ENCODE peak calls at places on chromosomes 7 and 10, in six cellular contexts. M is H9, R is IMR-90, Q is neuronal stem cell, P is trophoblast cell, L is H1. I is an unnamed sample.

GRCh38 chr7:98107313-98107691 is 640 bp downstream of the LMTK2 start:
- DNase-seq in P (no peak), Q (no peak), R (no peak), M (no peak), L (no peak), I (no peak)

GRCh38 chr10:69813632-69814031 is 11.9 kb downstream of the COL13A1 start:
- DNase-seq in L (no peak), Q (no peak), M (no peak), P (no peak), R (no peak), I (no peak)

GRCh38 chr7:107659666-107660065 is 962 bp upstream of the SLC26A4 start:
- DNase-seq in R (peak), Q (no peak), M (no peak), P (peak), L (no peak), I (peak)

GRCh38 chr10:32054087-32054486 is 2.1 kb downstream of the KIF5B start:
- DNase-seq in M (no peak), R (peak), Q (peak), P (peak), L (no peak), I (peak)

GRCh38 chr10:24897326-24897926 is 55.0 kb downstream of the PRTFDC1 start:
- DNase-seq in L (no peak), R (peak), M (no peak), Q (no peak), P (peak), I (peak)

GRCh38 chr7:22016547-22016946 is 70.8 kb upstream of the CDCA7L start:
- DNase-seq in M (no peak), P (no peak), Q (no peak), L (no peak), R (no peak), I (no peak)

GRCh38 chr7:30733691-30734090 is 18.2 kb upstream of the INMT start:
- DNase-seq in M (no peak), R (no peak), Q (no peak), L (no peak), P (no peak), I (no peak)

GRCh38 chr7:131683536-131684125 is 127.2 kb upstream of the PODXL start:
- DNase-seq in L (no peak), P (no peak), M (no peak), R (no peak), Q (no peak), I (no peak)

GRCh38 chr10:125102216-125102615 is 58.1 kb downstream of the CTBP2 start:
- DNase-seq in R (peak), L (no peak), Q (no peak), P (no peak), M (no peak), I (peak)

GRCh38 chr7:32539917-32540544 is 44.7 kb downstream of the AVL9 start:
- DNase-seq in Q (no peak), L (no peak), P (no peak), R (no peak), M (no peak), I (no peak)

GRCh38 chr10:44948713-44949112 is 10.9 kb upstream of the RASSF4 start:
- DNase-seq in Q (no peak), M (peak), R (no peak), L (no peak), P (no peak), I (no peak)

GRCh38 chr7:112073530-112073929 is 132.7 kb downstream of the DOCK4 start:
- DNase-seq in R (no peak), P (no peak), Q (no peak), L (no peak), M (no peak), I (no peak)

GRCh38 chr10:79933961-79934360 is 14.9 kb downstream of the SFTPD start:
- DNase-seq in L (no peak), P (no peak), Q (no peak), M (no peak), R (no peak), I (no peak)

GRCh38 chr10:505459-505858 is 184.0 kb downstream of the DIP2C start:
- DNase-seq in R (no peak), Q (no peak), P (no peak), M (no peak), L (no peak), I (no peak)

GRCh38 chr7:142798451-142799438 is 28.0 kb downstream of the PRSS2 start:
- DNase-seq in P (no peak), M (peak), L (peak), R (no peak), Q (no peak), I (no peak)

GRCh38 chr10:58963723-58964124 is 212.7 kb upstream of the PHYHIPL start:
- DNase-seq in L (peak), P (no peak), Q (peak), M (peak), R (no peak), I (no peak)

DNA sequence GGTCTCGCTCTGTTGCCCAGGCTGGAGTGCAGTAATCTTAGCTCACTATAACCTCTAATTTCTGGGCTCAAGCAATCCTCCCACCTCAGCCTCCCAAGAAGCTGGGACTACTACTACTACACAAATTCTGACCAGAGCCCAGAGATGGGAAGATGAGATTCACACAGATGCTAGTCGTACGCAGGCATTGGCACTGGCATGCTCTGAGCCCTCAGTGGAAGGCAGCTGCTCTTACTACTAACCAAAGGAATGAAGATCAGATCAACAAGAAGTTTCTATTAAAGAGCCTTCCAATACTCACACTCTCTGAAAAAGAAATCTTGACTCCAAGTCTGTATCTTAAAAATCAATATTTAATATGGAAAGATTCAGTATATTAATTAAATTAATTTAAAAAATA is 10.7 kb downstream of the GDF2 start:
- DNase-seq in Q (no peak), P (peak), M (no peak), L (no peak), R (peak), I (no peak)
- H4K91ac ChIP-seq in Q (no peak), P (no peak), M (no peak), L (no peak), R (no peak), I (no peak)

DNA sequence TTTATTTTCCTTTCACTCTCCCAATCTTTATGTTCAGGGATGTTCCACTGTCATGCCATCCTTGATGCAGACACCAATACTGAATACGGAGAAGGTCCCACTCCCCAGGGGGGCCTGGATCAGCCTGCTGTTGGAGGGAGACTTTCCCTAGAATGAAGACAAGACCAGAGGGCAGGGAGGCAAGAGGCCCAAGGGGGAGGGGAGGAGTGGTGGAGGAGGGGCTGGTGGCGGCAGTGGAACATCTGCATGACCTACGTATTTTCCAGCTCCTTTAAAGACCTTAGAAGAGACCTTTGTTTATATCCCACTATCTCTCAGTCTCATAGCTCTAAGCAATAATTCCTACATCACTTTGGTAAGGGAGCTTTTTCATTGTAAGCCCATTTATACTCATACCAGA is 183.0 kb downstream of the HECW1 start:
- DNase-seq in L (peak), Q (no peak), P (no peak), R (no peak), M (peak), I (no peak)
- H2BK120ac ChIP-seq in L (no peak), Q (no peak), P (no peak), R (no peak), M (no peak), I (no peak)

GRCh38 chr7:44184874-44185446 is 4.3 kb downstream of the GCK start:
- DNase-seq in M (no peak), L (no peak), P (no peak), Q (no peak), R (no peak), I (peak)
- H3K9ac ChIP-seq in M (no peak), L (no peak), P (no peak), Q (no peak), R (no peak), I (peak)

GRCh38 chr10:11305825-11306601 is 288.3 kb downstream of the CELF2 start:
- DNase-seq in P (no peak), M (no peak), Q (no peak), R (no peak), L (peak), I (no peak)
- H4K91ac ChIP-seq in P (no peak), M (no peak), Q (no peak), R (no peak), L (no peak), I (no peak)